ENCODE peak calls at places on chromosome 16, in seven cellular contexts. Y, Z, F, N, O, A and P are unnamed samples.

GRCh38 chr16:89168381-89169189 is 3.0 kb upstream of the CDH15 start:
- DNase-seq in O (no peak), Z (no peak), Y (no peak), N (no peak), A (no peak), F (no peak), P (no peak)

GRCh38 chr16:11016993-11017392 is 72.6 kb downstream of the CLEC16A start:
- DNase-seq in F (peak; percentile 64), N (no peak), O (no peak), Y (peak; percentile 4), Z (peak; percentile 31), A (peak; percentile 12), P (peak; percentile 62)

GRCh38 chr16:30183961-30184429 is 593 bp downstream of the CORO1A start:
- DNase-seq in O (no peak), N (peak; percentile 50), Z (no peak), F (no peak), Y (no peak), A (no peak), P (no peak)

GRCh38 chr16:81500833-81501521 is 56.4 kb downstream of the CMIP start:
- DNase-seq in Y (no peak), N (no peak), Z (no peak), A (peak; percentile 57), F (peak; percentile 85), O (peak; percentile 81), P (peak; percentile 97)

GRCh38 chr16:9046667-9047055 is 44.8 kb upstream of the HAPSTR1 start:
- DNase-seq in F (no peak), N (no peak), Y (no peak), A (no peak), Z (no peak), O (no peak), P (no peak)

GRCh38 chr16:287298-287811 is 4.4 kb downstream of the PDIA2 start:
- DNase-seq in F (no peak), Y (peak; percentile 52), Z (no peak), N (no peak), A (no peak), O (no peak), P (no peak)

GRCh38 chr16:87424260-87424659 is 32.1 kb downstream of the MAP1LC3B start:
- DNase-seq in Z (no peak), Y (no peak), A (no peak), O (no peak), N (no peak), F (no peak), P (no peak)

GRCh38 chr16:19672378-19672777 is 45.6 kb downstream of the KNOP1 start:
- DNase-seq in Z (no peak), A (peak; percentile 8), O (no peak), Y (no peak), N (no peak), F (no peak), P (no peak)

GRCh38 chr16:88966986-88967799 is 9.8 kb downstream of the CBFA2T3 start:
- DNase-seq in A (no peak), O (no peak), Z (no peak), F (no peak), N (no peak), Y (no peak), P (no peak)

GRCh38 chr16:31713945-31714898 is 159.4 kb upstream of the ZNF267 start:
- DNase-seq in A (peak; percentile 10), Y (no peak), O (no peak), F (peak; percentile 43), Z (no peak), N (no peak), P (no peak)

GRCh38 chr16:12674096-12674495 is 129.6 kb downstream of the CPPED1 start:
- DNase-seq in Z (no peak), N (no peak), Y (no peak), F (peak; percentile 62), O (peak; percentile 28), A (peak; percentile 21), P (peak; percentile 87)

GRCh38 chr16:55297062-55297909 is 26.7 kb upstream of the IRX6 start:
- DNase-seq in O (no peak), F (no peak), A (no peak), Z (no peak), N (no peak), Y (no peak), P (no peak)

GRCh38 chr16:68364601-68364998 is 53.8 kb downstream of the PRMT7 start:
- DNase-seq in O (no peak), N (no peak), F (no peak), Z (no peak), Y (no peak), A (no peak), P (peak; percentile 16)

GRCh38 chr16:56980203-56980535 is 9.2 kb upstream of the NLRC5 start:
- DNase-seq in Y (no peak), F (no peak), Z (no peak), O (no peak), A (no peak), N (no peak), P (no peak)

GRCh38 chr16:47136101-47136820 is 7.5 kb downstream of the NETO2 start:
- DNase-seq in F (peak; percentile 91), A (no peak), Y (no peak), N (no peak), O (no peak), Z (no peak), P (peak; percentile 36)

GRCh38 chr16:56607675-56608042 is 725 bp upstream of the MT2A start:
- DNase-seq in N (no peak), O (no peak), F (no peak), A (no peak), Z (no peak), Y (no peak), P (no peak)

GRCh38 chr16:30115238-30115637 is 1.9 kb upstream of the GDPD3 start:
- DNase-seq in O (no peak), Z (no peak), F (no peak), A (no peak), Y (no peak), N (no peak), P (no peak)

GRCh38 chr16:17466876-17467275 is 3.9 kb downstream of the XYLT1 start:
- DNase-seq in Z (no peak), A (no peak), Y (no peak), O (no peak), N (no peak), F (no peak), P (peak; percentile 46)

GRCh38 chr16:8850279-8850885 is 18.4 kb downstream of the CARHSP1 start:
- DNase-seq in Y (no peak), F (peak; percentile 87), N (no peak), Z (no peak), A (peak; percentile 40), O (peak; percentile 64), P (peak; percentile 81)

GRCh38 chr16:8372141-8372540 is 218.2 kb downstream of the TMEM114 start:
- DNase-seq in O (no peak), Z (no peak), A (no peak), Y (no peak), F (no peak), N (no peak), P (no peak)

GRCh38 chr16:87363771-87364476 is 19.7 kb downstream of the FBXO31 start:
- DNase-seq in Y (no peak), O (no peak), N (no peak), Z (no peak), F (peak; percentile 37), A (no peak), P (peak; percentile 48)

GRCh38 chr16:70438325-70438982 is 446 bp downstream of the ST3GAL2 start:
- DNase-seq in Z (no peak), A (no peak), F (no peak), N (no peak), O (no peak), Y (no peak), P (no peak)

GRCh38 chr16:25707982-25708583 is 16.3 kb downstream of the HS3ST4 start:
- DNase-seq in Z (no peak), Y (no peak), N (no peak), O (no peak), F (no peak), A (no peak), P (no peak)

GRCh38 chr16:85089485-85089884 is 22.8 kb downstream of the CIBAR2 start:
- DNase-seq in Y (no peak), A (no peak), O (no peak), Z (no peak), F (no peak), N (no peak), P (peak; percentile 47)

GRCh38 chr16:56277040-56277439 is 85.8 kb downstream of the GNAO1 start:
- DNase-seq in O (no peak), N (no peak), F (no peak), A (no peak), Y (no peak), Z (no peak), P (peak; percentile 20)

GRCh38 chr16:85124636-85125346 is 12.5 kb upstream of the CIBAR2 start:
- DNase-seq in Y (no peak), A (no peak), O (no peak), F (no peak), Z (no peak), N (no peak), P (no peak)

GRCh38 chr16:81427245-81427644 is 17.4 kb upstream of the CMIP start:
- DNase-seq in Y (no peak), F (no peak), A (no peak), N (no peak), O (no peak), Z (peak; percentile 47), P (no peak)

GRCh38 chr16:85123891-85124635 is 11.8 kb upstream of the CIBAR2 start:
- DNase-seq in F (peak; percentile 70), Z (no peak), A (peak; percentile 84), N (no peak), O (peak; percentile 85), Y (no peak), P (peak; percentile 97)

GRCh38 chr16:31052131-31052530 is 18.8 kb downstream of the STX4 start:
- DNase-seq in O (peak; percentile 91), F (peak; percentile 37), N (no peak), Y (no peak), Z (no peak), A (peak; percentile 77), P (peak; percentile 96)

GRCh38 chr16:57892447-57893096 is 78.4 kb downstream of the CNGB1 start:
- DNase-seq in F (no peak), A (no peak), Y (no peak), N (no peak), Z (no peak), O (no peak), P (no peak)

GRCh38 chr16:57422026-57422944 is 17.7 kb downstream of the CCL17 start:
- DNase-seq in Z (no peak), Y (peak; percentile 60), N (no peak), F (peak; percentile 67), A (peak; percentile 88), O (peak; percentile 17), P (peak; percentile 70)

GRCh38 chr16:80122155-80122554 is 418.6 kb upstream of the DYNLRB2 start:
- DNase-seq in F (no peak), Y (no peak), O (no peak), N (no peak), A (peak; percentile 30), Z (no peak), P (peak; percentile 9)

GRCh38 chr16:88815901-88816589 is 4.3 kb upstream of the APRT start:
- DNase-seq in A (peak; percentile 26), O (no peak), F (peak; percentile 23), N (peak; percentile 32), Z (no peak), Y (peak; percentile 61), P (peak; percentile 21)

GRCh38 chr16:60648260-60648659 is 1388.0 kb downstream of the CDH8 start:
- DNase-seq in Z (no peak), Y (no peak), A (no peak), F (no peak), N (no peak), O (no peak), P (no peak)

GRCh38 chr16:51544850-51545467 is 393.9 kb upstream of the SALL1 start:
- DNase-seq in N (no peak), F (no peak), O (no peak), Z (no peak), Y (no peak), A (no peak), P (no peak)

GRCh38 chr16:15672514-15673167 is 22.6 kb downstream of the NDE1 start:
- DNase-seq in F (peak; percentile 99), Z (no peak), O (peak; percentile 98), N (peak; percentile 35), A (peak; percentile 96), Y (no peak), P (peak; percentile 99)

GRCh38 chr16:11232852-11233726 is 22.9 kb downstream of the SOCS1 start:
- DNase-seq in O (no peak), N (peak; percentile 80), Y (no peak), Z (no peak), A (no peak), F (no peak), P (no peak)